ENCODE peak calls at places on chromosomes 11 and 22, in four cellular contexts. L is OCI-LY7, S is GM23248, N is HCT116. J is an unnamed sample.

GRCh38 chr22:44738347-44738715 is 14.0 kb upstream of the ARHGAP8 start:
- DNase-seq in N (no peak), S (peak; percentile 56), L (no peak), J (no peak)

GRCh38 chr11:85167038-85167437 is 460.1 kb downstream of the DLG2 start:
- DNase-seq in L (no peak), S (no peak), N (no peak), J (no peak)

GRCh38 chr11:127385071-127385470 is 384.5 kb upstream of the KIRREL3 start:
- DNase-seq in N (no peak), S (no peak), L (no peak), J (peak; percentile 67)

GRCh38 chr11:832529-833113 is at the start of gene CD151:
- DNase-seq in S (peak; percentile 90), L (no peak), N (no peak), J (peak; percentile 88)

GRCh38 chr11:3959015-3959917 is 103.8 kb downstream of the STIM1 start:
- DNase-seq in L (peak; percentile 33), S (peak; percentile 89), N (no peak), J (no peak)

GRCh38 chr11:26331911-26332571 is at the start of gene ANO3:
- DNase-seq in N (no peak), L (no peak), S (peak; percentile 88), J (peak; percentile 88)

GRCh38 chr11:96098511-96099241 is 174.8 kb upstream of the MTMR2 start:
- DNase-seq in L (no peak), N (no peak), S (peak; percentile 49), J (no peak)

GRCh38 chr11:17734986-17735822 is 623 bp downstream of the KCNC1 start:
- DNase-seq in L (no peak), N (no peak), S (peak; percentile 89), J (peak; percentile 86)

GRCh38 chr22:22424210-22424800 is 84.2 kb downstream of the ZNF280B start:
- DNase-seq in N (no peak), S (no peak), L (no peak), J (no peak)

GRCh38 chr22:40418366-40419201 is 48.2 kb downstream of the SGSM3 start:
- DNase-seq in N (no peak), S (no peak), L (peak; percentile 86), J (no peak)

GRCh38 chr11:44178381-44178780 is 82.9 kb downstream of the EXT2 start:
- DNase-seq in L (no peak), S (peak; percentile 22), N (no peak), J (no peak)

GRCh38 chr22:27220349-27220748 is 563.0 kb downstream of the MIAT start:
- DNase-seq in S (peak; percentile 94), N (no peak), L (no peak), J (no peak)

GRCh38 chr11:93017821-93018690 is 48.6 kb downstream of the MTNR1B start:
- DNase-seq in N (no peak), S (peak; percentile 67), L (no peak), J (no peak)

GRCh38 chr11:130181295-130182272 is 22.0 kb downstream of the ST14 start:
- DNase-seq in N (no peak), S (peak; percentile 95), L (peak; percentile 98), J (no peak)

GRCh38 chr11:104095791-104096190 is 59.4 kb downstream of the DDI1 start:
- DNase-seq in N (no peak), S (peak; percentile 17), L (no peak), J (no peak)

GRCh38 chr11:99449345-99449744 is 428.6 kb downstream of the CNTN5 start:
- DNase-seq in N (no peak), S (no peak), L (no peak), J (no peak)

GRCh38 chr22:45878051-45878764 is 98.8 kb downstream of the WNT7B start:
- DNase-seq in N (no peak), L (no peak), S (no peak), J (no peak)
- TF ChIP-seq EZH2phosphoT487 in N (no peak), L (no peak), S (no peak), J (no peak)

DNA sequence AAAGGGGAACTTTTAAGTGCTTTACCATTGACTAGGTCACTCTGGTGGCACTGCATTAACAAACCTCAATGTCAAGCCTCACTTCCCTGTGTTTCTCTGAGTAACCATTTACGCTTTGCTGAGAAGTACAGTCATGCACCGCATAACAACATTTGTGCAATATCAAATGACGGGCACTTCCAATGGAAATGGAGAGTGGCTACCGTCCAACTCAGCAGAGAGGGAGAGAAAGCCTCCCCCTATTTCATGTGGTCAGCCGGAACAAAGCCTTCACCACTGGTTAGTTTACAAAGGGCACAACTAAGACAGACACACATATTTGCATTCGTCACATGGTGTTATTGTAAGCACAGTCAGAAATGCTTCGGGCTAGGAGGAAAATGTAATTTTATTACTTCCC is 117.3 kb downstream of the RASSF10 start:
- DNase-seq in S (no peak), N (no peak), L (no peak), J (no peak)
- TF ChIP-seq EZH2phosphoT487 in S (no peak), N (no peak), L (no peak), J (no peak)

DNA sequence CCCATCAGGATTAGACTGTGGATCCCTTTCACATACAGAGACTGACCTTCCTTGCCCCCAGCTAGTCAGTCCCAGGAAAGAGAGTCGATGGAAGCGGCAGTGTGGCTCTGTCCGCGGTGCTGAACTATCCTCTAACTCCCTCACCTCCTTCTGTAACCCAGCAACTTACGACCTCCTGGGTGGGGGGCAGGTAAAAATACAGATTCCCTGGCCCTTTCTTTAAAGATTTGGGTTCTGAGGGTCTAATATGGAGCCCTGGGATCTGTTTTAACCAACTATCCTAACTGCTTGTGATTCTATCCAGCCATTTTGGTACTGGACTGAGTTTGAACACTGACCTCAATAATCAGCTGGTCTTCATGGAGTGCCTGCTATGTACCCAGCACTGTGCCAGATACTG is 23.2 kb downstream of the MFNG start:
- DNase-seq in N (no peak), S (peak; percentile 64), L (no peak), J (no peak)
- TF ChIP-seq EZH2phosphoT487 in N (no peak), S (no peak), L (no peak), J (no peak)

DNA sequence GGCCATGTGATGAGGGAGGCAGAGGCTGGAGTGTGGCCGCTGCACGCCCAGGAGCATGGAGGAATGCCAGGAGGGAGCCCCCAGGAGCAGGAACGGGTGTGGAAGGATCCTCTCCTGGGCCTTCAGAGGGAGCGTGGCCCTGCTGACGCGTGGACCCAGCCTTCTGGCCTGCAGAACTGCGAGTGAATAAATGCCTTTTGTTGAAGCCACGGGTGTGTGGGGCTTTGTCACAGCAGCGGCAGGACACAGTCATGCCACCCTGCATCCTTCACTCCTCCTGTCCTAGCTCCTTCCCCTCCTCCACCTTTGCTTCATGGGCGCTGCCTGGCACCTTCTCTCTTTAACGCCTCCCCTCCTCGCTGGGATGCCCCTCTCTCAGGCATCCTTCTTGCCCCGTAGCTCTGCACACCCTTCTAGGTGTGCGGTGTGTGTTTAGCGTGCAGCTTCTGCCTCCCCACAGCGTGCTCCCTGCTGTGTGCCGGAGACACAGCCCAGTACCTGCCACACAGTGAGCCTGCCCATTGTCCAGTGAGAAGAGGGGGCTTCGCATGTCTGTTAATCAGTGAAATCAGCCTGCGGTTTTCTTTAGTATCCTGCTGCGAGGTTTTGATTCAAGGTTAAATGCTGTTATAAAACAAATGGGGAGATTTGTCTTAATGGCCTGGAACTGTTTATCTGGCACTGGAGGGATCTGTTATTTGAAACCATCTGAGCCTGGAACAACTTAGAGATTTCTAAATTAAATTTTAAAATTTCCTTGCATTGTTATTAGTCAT is 459.6 kb downstream of the TBC1D22A start:
- DNase-seq in S (no peak), L (no peak), N (no peak), J (peak; percentile 62)
- TF ChIP-seq EZH2phosphoT487 in S (no peak), L (no peak), N (no peak), J (no peak)

DNA sequence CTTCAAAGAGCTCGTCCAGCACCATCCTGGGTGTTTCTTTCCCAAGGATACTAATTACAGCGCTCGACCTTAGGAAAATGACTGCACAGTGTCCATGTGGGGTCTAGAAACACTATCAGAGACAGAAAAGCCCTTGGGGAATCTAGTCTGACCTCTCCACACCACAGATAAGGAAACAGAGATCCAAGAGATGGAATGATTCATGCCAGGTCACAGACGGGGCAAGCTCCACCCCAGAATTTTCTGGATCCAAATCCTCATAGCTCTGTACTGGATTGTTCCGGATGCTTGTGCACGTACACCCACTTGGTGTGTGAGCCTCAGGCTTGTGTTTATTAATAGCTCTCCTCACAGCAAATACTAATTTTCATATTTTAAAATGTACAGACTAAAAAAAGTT is 11.3 kb downstream of the ABTB2 start:
- DNase-seq in S (peak; percentile 79), L (no peak), N (no peak), J (peak; percentile 40)
- TF ChIP-seq EZH2phosphoT487 in S (no peak), L (no peak), N (no peak), J (no peak)

DNA sequence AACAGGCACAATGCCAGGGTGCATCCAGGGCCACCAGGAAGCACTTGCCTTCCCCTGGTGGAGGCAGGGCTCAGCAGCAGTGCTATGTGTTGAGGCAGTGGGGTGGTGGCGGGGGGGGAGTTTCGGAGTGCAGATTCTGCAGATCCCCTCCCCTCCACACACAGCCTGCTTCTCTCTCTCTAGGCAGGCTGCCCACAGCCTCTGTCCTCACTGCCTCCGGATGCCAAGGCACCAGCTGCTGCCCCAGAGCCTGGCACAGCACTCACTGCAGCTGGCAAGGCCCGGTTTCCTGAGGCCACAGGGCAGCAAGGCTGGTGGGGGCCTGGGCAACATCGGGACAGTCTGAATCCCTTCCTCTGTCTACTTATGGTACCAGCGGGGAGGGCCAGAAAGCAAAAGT is 35.8 kb downstream of the NRXN2 start:
- DNase-seq in L (no peak), N (no peak), S (no peak), J (no peak)
- TF ChIP-seq EZH2phosphoT487 in L (no peak), N (no peak), S (no peak), J (no peak)

DNA sequence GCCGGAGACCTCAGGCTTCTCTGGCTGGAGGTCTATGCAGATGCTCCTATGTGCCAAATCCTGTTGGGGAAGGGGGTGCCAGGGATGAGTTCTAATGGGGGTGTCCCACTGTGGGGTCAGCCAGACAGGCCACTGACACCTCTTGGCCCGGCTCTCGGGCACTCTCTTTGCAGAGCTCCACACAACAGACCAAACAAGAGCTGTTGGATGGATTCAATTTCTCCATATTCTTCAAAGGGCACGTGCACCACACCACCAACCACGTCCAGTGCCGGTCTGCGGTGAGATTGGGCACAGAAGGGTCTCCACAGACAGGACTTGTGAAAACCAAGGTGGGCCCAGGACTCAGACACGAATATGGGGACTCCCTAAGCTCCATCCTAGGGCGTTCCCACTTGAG is 2.2 kb upstream of the RGL4 start:
- DNase-seq in S (no peak), L (no peak), N (no peak), J (no peak)
- TF ChIP-seq EZH2phosphoT487 in S (no peak), L (no peak), N (no peak), J (no peak)

GRCh38 chr11:124877631-124878496 is 12.6 kb downstream of the ROBO3 start:
- DNase-seq in S (no peak), L (no peak), N (no peak), J (no peak)
- TF ChIP-seq EZH2phosphoT487 in S (no peak), L (no peak), N (no peak), J (no peak)

J was measured in SK-N-SH.